ENCODE peak calls at places on chromosomes 6 and 20, in five cellular contexts. One of them, this sample, is unnamed.

GRCh38 chr6:27836080-27836782 is 76.0 kb downstream of the OR2B2 start:
- DNase-seq in fibroblast of lung: no peak
- DNase-seq in mucosa of descending colon: no peak
- DNase-seq in mesenchymal stem cell: no peak
- DNase-seq in spleen: no peak
- DNase-seq in this sample: peak; percentile 15

GRCh38 chr20:41314386-41314785 is 3.1 kb downstream of the ZHX3 start:
- DNase-seq in mesenchymal stem cell: no peak
- DNase-seq in mucosa of descending colon: no peak
- DNase-seq in fibroblast of lung: no peak
- DNase-seq in spleen: no peak
- DNase-seq in this sample: no peak

GRCh38 chr6:5590187-5590586 is 328.9 kb downstream of the FARS2 start:
- DNase-seq in mucosa of descending colon: no peak
- DNase-seq in spleen: no peak
- DNase-seq in mesenchymal stem cell: no peak
- DNase-seq in fibroblast of lung: no peak
- DNase-seq in this sample: no peak

GRCh38 chr20:36251426-36251825 is 15.1 kb downstream of the AAR2 start:
- DNase-seq in mucosa of descending colon: no peak
- DNase-seq in mesenchymal stem cell: no peak
- DNase-seq in spleen: no peak
- DNase-seq in fibroblast of lung: no peak
- DNase-seq in this sample: no peak

GRCh38 chr6:122202576-122203137 is 196.8 kb upstream of the HSF2 start:
- DNase-seq in fibroblast of lung: peak; percentile 8
- DNase-seq in spleen: no peak
- DNase-seq in mesenchymal stem cell: peak; percentile 5
- DNase-seq in mucosa of descending colon: no peak
- DNase-seq in this sample: no peak

GRCh38 chr20:38872491-38873049 is 53.6 kb upstream of the FAM83D start:
- DNase-seq in fibroblast of lung: no peak
- DNase-seq in mucosa of descending colon: no peak
- DNase-seq in spleen: no peak
- DNase-seq in mesenchymal stem cell: no peak
- DNase-seq in this sample: no peak

GRCh38 chr6:71452709-71453108 is 164.1 kb downstream of the OGFRL1 start:
- DNase-seq in mesenchymal stem cell: no peak
- DNase-seq in mucosa of descending colon: no peak
- DNase-seq in fibroblast of lung: no peak
- DNase-seq in spleen: no peak
- DNase-seq in this sample: no peak

GRCh38 chr20:54221383-54221782 is 13.5 kb downstream of the PFDN4 start:
- DNase-seq in mesenchymal stem cell: no peak
- DNase-seq in spleen: no peak
- DNase-seq in fibroblast of lung: no peak
- DNase-seq in mucosa of descending colon: no peak
- DNase-seq in this sample: no peak

GRCh38 chr6:149012040-149012545 is 265.3 kb downstream of the UST start:
- DNase-seq in mesenchymal stem cell: peak; percentile 94
- DNase-seq in spleen: no peak
- DNase-seq in fibroblast of lung: peak; percentile 99
- DNase-seq in mucosa of descending colon: no peak
- DNase-seq in this sample: peak; percentile 84

GRCh38 chr6:90074161-90074560 is 179.9 kb downstream of the GJA10 start:
- DNase-seq in mesenchymal stem cell: no peak
- DNase-seq in fibroblast of lung: peak; percentile 51
- DNase-seq in mucosa of descending colon: no peak
- DNase-seq in spleen: no peak
- DNase-seq in this sample: no peak

GRCh38 chr6:137150072-137150471 is 23.4 kb downstream of the IL22RA2 start:
- DNase-seq in spleen: no peak
- DNase-seq in mesenchymal stem cell: no peak
- DNase-seq in mucosa of descending colon: no peak
- DNase-seq in fibroblast of lung: no peak
- DNase-seq in this sample: no peak

GRCh38 chr6:107625264-107625663 is 135.3 kb downstream of the SOBP start:
- DNase-seq in fibroblast of lung: no peak
- DNase-seq in mesenchymal stem cell: no peak
- DNase-seq in spleen: no peak
- DNase-seq in mucosa of descending colon: no peak
- DNase-seq in this sample: no peak

GRCh38 chr20:3692706-3693294 is 11.0 kb upstream of the ADAM33 start:
- DNase-seq in mucosa of descending colon: no peak
- DNase-seq in mesenchymal stem cell: no peak
- DNase-seq in fibroblast of lung: no peak
- DNase-seq in spleen: no peak
- DNase-seq in this sample: no peak

GRCh38 chr6:39879535-39879934 is 54.7 kb downstream of the MOCS1 start:
- DNase-seq in mucosa of descending colon: no peak
- DNase-seq in spleen: no peak
- DNase-seq in fibroblast of lung: peak; percentile 49
- DNase-seq in mesenchymal stem cell: no peak
- DNase-seq in this sample: no peak

GRCh38 chr6:53236241-53236640 is 87.6 kb upstream of the GCM1 start:
- DNase-seq in fibroblast of lung: no peak
- DNase-seq in mesenchymal stem cell: no peak
- DNase-seq in spleen: no peak
- DNase-seq in mucosa of descending colon: no peak
- DNase-seq in this sample: peak; percentile 2

GRCh38 chr20:34004227-34004626 is 10.5 kb downstream of the RALY start:
- DNase-seq in fibroblast of lung: no peak
- DNase-seq in mucosa of descending colon: no peak
- DNase-seq in spleen: no peak
- DNase-seq in mesenchymal stem cell: no peak
- DNase-seq in this sample: no peak

GRCh38 chr6:37725967-37726366 is 28.3 kb upstream of the MDGA1 start:
- DNase-seq in spleen: no peak
- DNase-seq in mucosa of descending colon: no peak
- DNase-seq in mesenchymal stem cell: no peak
- DNase-seq in fibroblast of lung: peak; percentile 38
- DNase-seq in this sample: no peak

GRCh38 chr20:12053348-12053747 is 135.7 kb downstream of the BTBD3 start:
- DNase-seq in spleen: no peak
- DNase-seq in mucosa of descending colon: no peak
- DNase-seq in mesenchymal stem cell: peak; percentile 31
- DNase-seq in fibroblast of lung: peak; percentile 87
- DNase-seq in this sample: peak; percentile 16

GRCh38 chr6:7561153-7561964 is 19.9 kb downstream of the DSP start:
- DNase-seq in fibroblast of lung: no peak
- DNase-seq in mucosa of descending colon: peak; percentile 78
- DNase-seq in spleen: no peak
- DNase-seq in mesenchymal stem cell: no peak
- DNase-seq in this sample: no peak

GRCh38 chr20:62238569-62239277 is 402 bp downstream of the OSBPL2 start:
- DNase-seq in mesenchymal stem cell: peak; percentile 21
- DNase-seq in fibroblast of lung: no peak
- DNase-seq in mucosa of descending colon: peak; percentile 72
- DNase-seq in spleen: no peak
- DNase-seq in this sample: peak; percentile 42

GRCh38 chr20:16098890-16099639 is 474.2 kb downstream of the KIF16B start:
- DNase-seq in fibroblast of lung: no peak
- DNase-seq in spleen: no peak
- DNase-seq in mucosa of descending colon: no peak
- DNase-seq in mesenchymal stem cell: no peak
- DNase-seq in this sample: peak; percentile 9

GRCh38 chr20:38766071-38766470 is 17.8 kb downstream of the ACTR5 start:
- DNase-seq in mesenchymal stem cell: no peak
- DNase-seq in fibroblast of lung: peak; percentile 28
- DNase-seq in mucosa of descending colon: no peak
- DNase-seq in spleen: no peak
- DNase-seq in this sample: peak; percentile 11

GRCh38 chr20:2304180-2304579 is 8.4 kb downstream of the TGM3 start:
- DNase-seq in mesenchymal stem cell: no peak
- DNase-seq in mucosa of descending colon: no peak
- DNase-seq in fibroblast of lung: no peak
- DNase-seq in spleen: no peak
- DNase-seq in this sample: no peak

GRCh38 chr6:89611666-89612065 is 26.9 kb downstream of the LYRM2 start:
- DNase-seq in mucosa of descending colon: no peak
- DNase-seq in spleen: no peak
- DNase-seq in mesenchymal stem cell: peak; percentile 5
- DNase-seq in fibroblast of lung: peak; percentile 60
- DNase-seq in this sample: no peak

GRCh38 chr20:11112837-11113236 is 439.0 kb upstream of the JAG1 start:
- DNase-seq in fibroblast of lung: peak; percentile 39
- DNase-seq in mesenchymal stem cell: no peak
- DNase-seq in mucosa of descending colon: no peak
- DNase-seq in spleen: no peak
- DNase-seq in this sample: no peak

GRCh38 chr6:14861491-14861943 is 384.4 kb upstream of the JARID2 start:
- DNase-seq in fibroblast of lung: no peak
- DNase-seq in mesenchymal stem cell: no peak
- DNase-seq in mucosa of descending colon: no peak
- DNase-seq in spleen: no peak
- DNase-seq in this sample: no peak

GRCh38 chr20:40612837-40613236 is 76.2 kb downstream of the MAFB start:
- DNase-seq in mesenchymal stem cell: no peak
- DNase-seq in mucosa of descending colon: no peak
- DNase-seq in fibroblast of lung: no peak
- DNase-seq in spleen: no peak
- DNase-seq in this sample: no peak

GRCh38 chr6:164022632-164023031 is 608.1 kb downstream of the QKI start:
- DNase-seq in spleen: peak; percentile 70
- DNase-seq in mesenchymal stem cell: no peak
- DNase-seq in mucosa of descending colon: no peak
- DNase-seq in fibroblast of lung: no peak
- DNase-seq in this sample: no peak

GRCh38 chr6:44737829-44738528 is 350.5 kb downstream of the CDC5L start:
- DNase-seq in mucosa of descending colon: no peak
- DNase-seq in mesenchymal stem cell: peak; percentile 16
- DNase-seq in spleen: no peak
- DNase-seq in fibroblast of lung: no peak
- DNase-seq in this sample: no peak

GRCh38 chr6:26351544-26351953 is 13.4 kb upstream of the BTN3A2 start:
- DNase-seq in mucosa of descending colon: no peak
- DNase-seq in fibroblast of lung: peak; percentile 98
- DNase-seq in spleen: no peak
- DNase-seq in mesenchymal stem cell: peak; percentile 92
- DNase-seq in this sample: peak; percentile 71

GRCh38 chr6:3841066-3841454 is 8.1 kb upstream of the FAM50B start:
- DNase-seq in mucosa of descending colon: no peak
- DNase-seq in spleen: no peak
- DNase-seq in fibroblast of lung: peak; percentile 17
- DNase-seq in mesenchymal stem cell: peak; percentile 46
- DNase-seq in this sample: no peak

GRCh38 chr20:17518339-17519052 is 12.7 kb downstream of the BFSP1 start:
- DNase-seq in fibroblast of lung: no peak
- DNase-seq in spleen: no peak
- DNase-seq in mesenchymal stem cell: no peak
- DNase-seq in mucosa of descending colon: no peak
- DNase-seq in this sample: peak; percentile 21

GRCh38 chr6:107066697-107067659 is 39.0 kb downstream of the MTRES1 start:
- DNase-seq in mucosa of descending colon: no peak
- DNase-seq in fibroblast of lung: peak; percentile 34
- DNase-seq in mesenchymal stem cell: no peak
- DNase-seq in spleen: no peak
- DNase-seq in this sample: no peak

GRCh38 chr20:25048519-25048952 is 9.4 kb downstream of the ACSS1 start:
- DNase-seq in fibroblast of lung: no peak
- DNase-seq in spleen: peak; percentile 61
- DNase-seq in mesenchymal stem cell: no peak
- DNase-seq in mucosa of descending colon: peak; percentile 12
- DNase-seq in this sample: no peak

GRCh38 chr20:46255440-46256104 is 52.7 kb downstream of the CDH22 start:
- DNase-seq in spleen: peak; percentile 81
- DNase-seq in mucosa of descending colon: peak; percentile 93
- DNase-seq in fibroblast of lung: peak; percentile 39
- DNase-seq in mesenchymal stem cell: no peak
- DNase-seq in this sample: no peak

GRCh38 chr6:42025066-42025789 is 25.1 kb upstream of the TAF8 start:
- DNase-seq in mesenchymal stem cell: no peak
- DNase-seq in fibroblast of lung: no peak
- DNase-seq in mucosa of descending colon: no peak
- DNase-seq in spleen: peak; percentile 90
- DNase-seq in this sample: no peak
- H3K4me1 ChIP-seq in mesenchymal stem cell: peaks cover 11% of the 10 kb centered on the region
- H3K4me1 ChIP-seq in fibroblast of lung: no peaks in the 10 kb centered on the region
- H3K4me1 ChIP-seq in mucosa of descending colon: peaks cover 6% of the 10 kb centered on the region
- H3K4me1 ChIP-seq in spleen: peaks cover 73% of the 10 kb centered on the region
- H3K4me1 ChIP-seq in this sample: peaks cover 15% of the 10 kb centered on the region

GRCh38 chr20:22579119-22579427 is 5.3 kb downstream of the FOXA2 start:
- DNase-seq in spleen: no peak
- DNase-seq in fibroblast of lung: no peak
- DNase-seq in mucosa of descending colon: peak; percentile 45
- DNase-seq in mesenchymal stem cell: no peak
- DNase-seq in this sample: no peak
- H3K4me1 ChIP-seq in spleen: peaks cover 9% of the 10 kb centered on the region
- H3K4me1 ChIP-seq in fibroblast of lung: no peaks in the 10 kb centered on the region
- H3K4me1 ChIP-seq in mucosa of descending colon: peaks cover 14% of the 10 kb centered on the region
- H3K4me1 ChIP-seq in mesenchymal stem cell: peaks cover 33% of the 10 kb centered on the region
- H3K4me1 ChIP-seq in this sample: peaks cover 8% of the 10 kb centered on the region

GRCh38 chr6:30198166-30199084 is 14.8 kb downstream of the TRIM26 start:
- DNase-seq in spleen: no peak
- DNase-seq in fibroblast of lung: no peak
- DNase-seq in mucosa of descending colon: no peak
- DNase-seq in mesenchymal stem cell: no peak
- DNase-seq in this sample: no peak

GRCh38 chr6:30206152-30206551 is 7.1 kb downstream of the TRIM26 start:
- DNase-seq in fibroblast of lung: peak; percentile 29
- DNase-seq in spleen: no peak
- DNase-seq in mucosa of descending colon: no peak
- DNase-seq in mesenchymal stem cell: peak; percentile 22
- DNase-seq in this sample: no peak

GRCh38 chr6:30200551-30201281 is 12.5 kb downstream of the TRIM26 start:
- DNase-seq in mesenchymal stem cell: no peak
- DNase-seq in spleen: no peak
- DNase-seq in mucosa of descending colon: no peak
- DNase-seq in fibroblast of lung: no peak
- DNase-seq in this sample: no peak

GRCh38 chr6:30206799-30207618 is 6.2 kb downstream of the TRIM26 start:
- DNase-seq in fibroblast of lung: peak; percentile 25
- DNase-seq in spleen: no peak
- DNase-seq in mesenchymal stem cell: peak; percentile 30
- DNase-seq in mucosa of descending colon: peak; percentile 41
- DNase-seq in this sample: peak; percentile 33

GRCh38 chr6:30202366-30202765 is 10.8 kb downstream of the TRIM26 start:
- DNase-seq in mucosa of descending colon: no peak
- DNase-seq in spleen: no peak
- DNase-seq in mesenchymal stem cell: no peak
- DNase-seq in fibroblast of lung: peak; percentile 18
- DNase-seq in this sample: no peak
- H3K4me1 ChIP-seq in mucosa of descending colon: peaks cover 35% of the 10 kb centered on the region
- H3K4me1 ChIP-seq in spleen: peaks cover 44% of the 10 kb centered on the region
- H3K4me1 ChIP-seq in mesenchymal stem cell: peaks cover 9% of the 10 kb centered on the region
- H3K4me1 ChIP-seq in fibroblast of lung: peaks cover 4% of the 10 kb centered on the region
- H3K4me1 ChIP-seq in this sample: peaks cover 25% of the 10 kb centered on the region

DNA sequence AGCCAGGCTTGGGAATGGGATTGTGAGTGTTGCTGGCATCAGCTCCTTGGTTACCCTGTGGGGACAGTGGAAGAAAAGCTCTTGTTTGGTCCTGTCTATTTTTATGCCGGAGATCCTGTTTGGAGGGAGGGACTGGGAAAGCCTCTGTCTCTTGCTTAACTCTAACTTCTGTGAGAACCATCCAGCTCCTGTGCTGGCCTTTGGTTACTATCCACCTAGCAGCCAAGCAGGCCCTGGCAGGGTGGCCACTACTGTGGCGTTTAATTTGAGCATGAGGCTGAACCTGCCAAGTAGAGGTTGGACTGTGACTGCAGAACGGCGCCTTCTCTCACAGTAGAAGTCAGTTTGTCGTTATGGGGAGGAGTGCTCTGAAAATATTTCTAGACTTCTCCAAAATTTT is 193.4 kb downstream of the UTRN start:
- DNase-seq in fibroblast of lung: no peak
- DNase-seq in spleen: no peak
- DNase-seq in mucosa of descending colon: no peak
- DNase-seq in mesenchymal stem cell: no peak
- DNase-seq in this sample: peak; percentile 30
- H3K4me1 ChIP-seq in fibroblast of lung: no peaks in the 10 kb centered on the region
- H3K4me1 ChIP-seq in spleen: no peaks in the 10 kb centered on the region
- H3K4me1 ChIP-seq in mucosa of descending colon: no peaks in the 10 kb centered on the region
- H3K4me1 ChIP-seq in mesenchymal stem cell: peaks cover 2% of the 10 kb centered on the region
- H3K4me1 ChIP-seq in this sample: peaks cover 16% of the 10 kb centered on the region